ENCODE peak calls at places on chromosomes 6 and 20, in four cellular contexts. Q is fibroblast of the aortic adventitia, M is MCF 10A, G is endodermal cell. H is an unnamed sample.
A peak's percentile ranks its signal among the peaks of the same experiment; 100 is the strongest.

GRCh38 chr20:10551732-10552724 is 116.9 kb downstream of the SLX4IP start:
- DNase-seq in M (no peak), G (peak; percentile 78), Q (no peak), H (no peak)

GRCh38 chr6:4059115-4059777 is 19.7 kb downstream of the FAM217A start:
- DNase-seq in M (peak; percentile 90), Q (peak; percentile 71), G (peak; percentile 54), H (no peak)

GRCh38 chr6:134175532-134176282 is 123.3 kb upstream of the SLC2A12 start:
- DNase-seq in Q (peak; percentile 87), G (peak; percentile 88), M (peak; percentile 79), H (no peak)

GRCh38 chr6:169320013-169320412 is 66.4 kb upstream of the THBS2 start:
- DNase-seq in G (no peak), Q (no peak), M (no peak), H (no peak)

GRCh38 chr6:24931752-24932691 is 3.7 kb downstream of the RIPOR2 start:
- DNase-seq in Q (no peak), M (peak; percentile 34), G (peak; percentile 45), H (no peak)

GRCh38 chr20:59253779-59254319 is 46.6 kb upstream of the EDN3 start:
- DNase-seq in M (peak; percentile 11), Q (no peak), G (no peak), H (no peak)

GRCh38 chr6:44800171-44800671 is 412.7 kb downstream of the CDC5L start:
- DNase-seq in M (no peak), Q (peak; percentile 63), G (no peak), H (no peak)

GRCh38 chr6:38233161-38233791 is 406.5 kb downstream of the BTBD9 start:
- DNase-seq in M (peak; percentile 46), G (no peak), Q (peak; percentile 32), H (no peak)

GRCh38 chr20:50328161-50328979 is 137.7 kb downstream of the CEBPB start:
- DNase-seq in Q (no peak), M (no peak), G (no peak), H (no peak)

GRCh38 chr6:10555625-10556309 is 34.6 kb downstream of the GCNT2 start:
- DNase-seq in M (peak; percentile 49), G (peak; percentile 88), Q (peak; percentile 23), H (no peak)

GRCh38 chr6:148516116-148517016 is 173.7 kb downstream of the SASH1 start:
- DNase-seq in Q (no peak), M (no peak), G (no peak), H (no peak)

GRCh38 chr6:14381225-14381887 is 263.8 kb downstream of the CD83 start:
- DNase-seq in G (peak; percentile 48), Q (no peak), M (no peak), H (no peak)

GRCh38 chr6:92110390-92110789 is 1309.0 kb downstream of the EPHA7 start:
- DNase-seq in M (no peak), Q (no peak), G (no peak), H (no peak)

GRCh38 chr20:5844063-5844681 is 94.0 kb downstream of the SHLD1 start:
- DNase-seq in G (no peak), Q (no peak), M (peak; percentile 83), H (no peak)

GRCh38 chr20:50582591-50583234 is 72.5 kb downstream of the PTPN1 start:
- DNase-seq in G (no peak), M (no peak), Q (no peak), H (no peak)

GRCh38 chr6:25485820-25486559 is 166.0 kb upstream of the SCGN start:
- DNase-seq in M (no peak), G (no peak), Q (peak; percentile 80), H (peak; percentile 51)

GRCh38 chr6:26555505-26556262 is 17.5 kb downstream of the HMGN4 start:
- DNase-seq in M (no peak), Q (no peak), G (peak; percentile 75), H (no peak)

GRCh38 chr6:43207286-43207685 is 22.0 kb downstream of the DNPH1 start:
- DNase-seq in M (no peak), Q (no peak), G (no peak), H (no peak)

GRCh38 chr6:43216200-43216599 is 13.1 kb downstream of the DNPH1 start:
- DNase-seq in Q (no peak), M (no peak), G (no peak), H (no peak)

GRCh38 chr6:43213431-43213830 is 15.8 kb downstream of the DNPH1 start:
- DNase-seq in M (no peak), G (no peak), Q (no peak), H (no peak)

GRCh38 chr6:43215066-43215465 is 14.2 kb downstream of the DNPH1 start:
- DNase-seq in G (no peak), Q (no peak), M (no peak), H (no peak)

DNA sequence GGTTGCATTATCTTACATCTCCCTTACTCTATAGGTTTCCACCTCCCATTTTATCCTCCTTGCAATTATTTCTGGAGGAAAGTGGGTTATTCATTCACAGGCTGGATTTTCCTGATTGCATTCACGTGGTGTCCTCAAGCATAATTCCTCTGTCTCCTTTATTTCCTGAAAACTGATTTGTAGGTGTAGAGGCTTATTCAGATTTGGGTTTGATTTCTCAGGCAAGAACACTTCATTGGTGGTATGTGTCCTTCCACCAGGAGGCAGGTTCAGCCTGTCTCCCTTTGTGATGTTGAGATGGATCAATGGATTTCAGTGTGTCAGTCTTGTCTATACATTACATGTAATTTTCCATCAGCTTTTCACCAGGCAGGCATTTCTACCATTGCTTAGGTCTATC is 17.3 kb downstream of the DNPH1 start:
- DNase-seq in Q (no peak), M (no peak), G (no peak), H (no peak)
- TF ChIP-seq CTCF in Q (no peak), M (no peak), G (peak; percentile 62), H (no peak)

DNA sequence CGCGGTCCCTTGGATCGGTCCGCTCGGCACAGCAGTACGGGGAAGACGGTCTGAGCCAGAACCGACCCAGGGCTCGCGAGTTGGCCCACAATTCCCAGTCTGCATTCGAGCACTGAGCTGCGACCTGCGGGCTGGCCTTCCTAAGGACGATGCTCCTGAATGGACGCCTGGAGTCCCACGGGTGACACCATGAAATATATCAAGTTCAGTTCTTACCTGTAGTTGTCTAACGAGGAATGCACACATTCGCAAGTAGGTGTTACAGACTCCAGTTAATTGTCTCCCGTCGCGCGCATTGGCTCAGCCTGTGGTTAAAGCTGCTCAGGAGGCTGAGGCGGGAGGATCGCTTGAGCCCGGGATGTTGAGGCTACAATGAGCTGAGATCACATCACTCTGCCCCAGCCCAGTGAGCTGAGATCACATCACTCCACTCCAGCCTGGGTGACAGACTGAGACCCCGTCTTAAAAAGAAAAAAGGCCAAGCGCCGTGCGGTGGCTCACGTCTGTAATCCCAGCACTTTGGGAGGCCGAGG is 802 bp downstream of the PEX7 start:
- DNase-seq in M (no peak), G (no peak), Q (no peak), H (no peak)
- TF ChIP-seq CTCF in M (no peak), G (no peak), Q (no peak), H (peak; percentile 14)

GRCh38 chr6:12189150-12189549 is 101.0 kb upstream of the EDN1 start:
- DNase-seq in Q (no peak), M (no peak), G (no peak), H (no peak)

GRCh38 chr6:12182676-12183075 is 107.5 kb upstream of the EDN1 start:
- DNase-seq in Q (no peak), G (no peak), M (peak; percentile 15), H (no peak)

GRCh38 chr6:12190252-12190651 is 99.9 kb upstream of the EDN1 start:
- DNase-seq in G (no peak), M (no peak), Q (no peak), H (no peak)

GRCh38 chr6:12185081-12185673 is 105.0 kb upstream of the EDN1 start:
- DNase-seq in G (no peak), M (peak; percentile 60), Q (no peak), H (no peak)

DNA sequence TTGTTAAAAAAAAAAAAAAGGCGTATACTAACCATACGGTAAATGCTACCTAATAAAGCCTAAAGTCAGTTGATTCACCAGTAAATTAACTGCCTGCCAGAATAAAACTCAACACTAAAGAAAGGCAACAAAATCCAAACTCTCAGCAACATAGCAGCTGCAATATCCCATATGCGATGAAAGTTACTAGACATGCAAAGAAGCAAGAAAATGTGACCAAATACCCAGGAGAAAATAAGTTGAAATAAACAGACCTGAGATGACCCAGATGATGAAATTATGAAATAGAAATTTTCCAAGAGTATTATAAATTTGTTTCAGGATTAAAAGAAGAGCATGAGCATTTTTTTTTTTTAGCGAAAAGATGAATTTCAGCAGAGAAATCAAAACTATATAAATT is 103.6 kb upstream of the EDN1 start:
- DNase-seq in Q (no peak), M (no peak), G (no peak), H (no peak)
- TF ChIP-seq CTCF in Q (no peak), M (no peak), G (no peak), H (no peak)

GRCh38 chr6:143468026-143468425 is 17.4 kb downstream of the PEX3 start:
- DNase-seq in Q (no peak), M (no peak), G (no peak), H (no peak)

GRCh38 chr6:143471822-143472221 is 21.2 kb downstream of the PEX3 start:
- DNase-seq in G (no peak), M (no peak), Q (no peak), H (no peak)
- TF ChIP-seq CTCF in G (no peak), M (no peak), Q (no peak), H (no peak)

DNA sequence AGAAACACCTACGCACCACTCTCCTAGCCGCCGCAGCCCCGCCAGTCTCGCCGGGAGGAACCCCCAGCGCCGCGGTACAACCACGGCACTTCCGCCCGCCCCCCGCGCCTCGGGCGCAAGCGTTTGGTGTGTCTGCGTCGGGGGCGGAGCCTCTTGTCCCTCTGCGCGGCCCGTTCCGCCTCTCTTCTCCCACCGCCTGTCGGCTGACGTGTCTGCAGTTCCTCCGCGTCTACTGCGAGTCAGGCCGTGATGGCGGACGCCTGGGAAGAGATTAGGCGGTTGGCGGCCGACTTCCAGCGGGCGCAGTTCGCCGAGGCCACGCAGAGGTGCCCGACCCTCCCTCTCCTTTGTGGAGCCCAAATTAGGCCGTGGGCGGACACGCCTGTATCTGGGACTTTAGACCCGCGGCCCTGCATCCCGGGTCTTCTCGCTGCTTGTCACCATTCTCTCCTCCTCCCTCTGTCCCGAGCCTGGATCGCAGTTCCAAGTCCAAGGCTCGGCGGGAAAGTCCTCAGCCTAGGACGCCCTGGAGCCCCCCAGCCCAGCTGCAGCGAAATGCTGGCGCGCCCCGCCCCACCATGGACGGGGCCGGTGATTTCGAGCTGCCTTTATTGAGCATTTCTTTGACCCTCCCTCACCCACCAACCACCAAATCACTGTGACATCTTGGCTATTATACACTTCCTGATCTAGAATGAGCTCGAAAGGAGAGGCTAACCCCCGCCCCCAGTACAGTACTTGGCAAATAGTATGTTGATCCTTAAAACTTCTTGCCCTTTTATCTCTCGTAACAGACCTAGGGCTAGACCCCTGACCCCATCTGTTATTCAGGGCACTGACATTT is at the start of gene UFL1:
- DNase-seq in M (peak; percentile 92), G (peak; percentile 96), Q (peak; percentile 87), H (peak; percentile 89)
- TF ChIP-seq CTCF in M (no peak), G (peak; percentile 11), Q (peak; percentile 18), H (no peak)

DNA sequence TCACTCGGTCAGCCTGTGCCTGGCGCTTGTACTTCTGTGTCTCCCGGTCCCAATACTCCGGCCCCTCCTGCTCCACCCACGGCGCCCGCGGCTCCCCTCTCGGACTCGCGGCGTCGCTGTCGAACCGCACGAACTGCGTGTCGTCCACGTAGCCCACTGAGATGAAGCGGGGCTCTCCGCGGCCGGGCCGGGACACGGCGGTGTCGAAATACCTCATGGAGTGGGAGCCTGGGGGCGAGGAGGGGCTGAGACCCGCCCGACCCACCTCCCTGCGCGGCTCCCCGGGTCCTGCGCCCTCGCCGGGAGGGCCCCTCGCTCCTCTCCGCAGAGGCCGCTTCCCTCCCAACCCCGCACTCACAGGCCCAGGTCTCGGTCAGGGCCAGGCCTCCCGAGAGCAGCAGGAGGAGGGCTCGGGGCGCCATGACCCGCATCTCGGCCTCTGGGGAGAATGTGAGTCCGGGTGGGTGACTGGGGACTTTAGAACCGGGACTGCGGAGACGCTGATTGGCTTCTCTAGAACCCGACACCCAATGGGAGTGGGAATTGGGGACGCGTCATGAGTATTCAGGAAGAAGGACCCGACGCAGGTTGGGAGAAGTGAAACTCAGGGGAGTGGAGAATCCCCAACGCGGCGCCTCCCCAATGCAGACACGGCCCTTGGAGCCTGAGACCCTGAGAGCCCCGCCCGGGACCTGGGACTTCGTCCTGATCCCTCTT is at the start of gene HLA-C:
- DNase-seq in G (peak; percentile 96), Q (peak; percentile 94), M (peak; percentile 98), H (peak; percentile 75)
- TF ChIP-seq CTCF in G (no peak), Q (peak; percentile 36), M (no peak), H (no peak)

H was measured in mesothelial cell of epicardium.